ENCODE peak calls at places on chromosomes 4 and X, in six cellular contexts. I is Ammon's horn, H is AG09309, A is Kasumi-1, X is endothelial cell, Y is NCI-H524 treated with DMSO at 0.1 percent for 48 hours. G is an unnamed sample.

GRCh38 chr4:11720292-11720691 is 291.6 kb upstream of the HS3ST1 start:
- DNase-seq in H (no peak), X (peak), I (peak), Y (no peak), A (peak), G (peak)

GRCh38 chr4:39697740-39698423 is at the start of gene UBE2K:
- DNase-seq in A (peak), H (peak), X (peak), I (peak), Y (no peak), G (peak)

GRCh38 chrX:8405631-8406030 is 59.0 kb upstream of the VCX3B start:
- DNase-seq in H (no peak), X (no peak), Y (no peak), I (no peak), A (peak), G (no peak)

GRCh38 chr4:177339794-177340374 is 30.2 kb downstream of the NEIL3 start:
- DNase-seq in H (peak), I (peak), Y (no peak), A (peak), X (no peak), G (peak)

GRCh38 chr4:53234669-53235068 is 131.2 kb downstream of the SCFD2 start:
- DNase-seq in H (no peak), Y (no peak), A (no peak), X (no peak), I (no peak), G (no peak)

GRCh38 chr4:170198742-170199141 is 109.0 kb upstream of the AADAT start:
- DNase-seq in I (no peak), A (peak), H (no peak), Y (no peak), X (no peak), G (no peak)

GRCh38 chrX:18898091-18898490 is 85.8 kb downstream of the PHKA2 start:
- DNase-seq in I (no peak), X (no peak), A (no peak), Y (no peak), H (no peak), G (no peak)

GRCh38 chr4:99642725-99643489 is 14.7 kb downstream of the C4orf54 start:
- DNase-seq in A (no peak), I (peak), H (no peak), X (no peak), Y (no peak), G (peak)

GRCh38 chr4:94927696-94928095 is 169.9 kb downstream of the BMPR1B start:
- DNase-seq in A (no peak), X (no peak), H (no peak), Y (no peak), I (no peak), G (no peak)

G was measured in cerebellar cortex.